ENCODE peak calls at places on chromosomes 7 and 10, in six cellular contexts. I, T, E, G, L and M are unnamed samples.

GRCh38 chr10:6204341-6205191 is 1.8 kb downstream of the PFKFB3 start:
- DNase-seq in T (peak; percentile 45), G (peak; percentile 62), E (peak; percentile 50), I (peak; percentile 94), L (no peak), M (peak; percentile 66)

GRCh38 chr7:101567231-101567630 is 61.9 kb downstream of the MYL10 start:
- DNase-seq in E (no peak), I (no peak), G (no peak), L (no peak), T (no peak), M (no peak)

GRCh38 chr10:93872776-93873175 is 21.0 kb upstream of the SLC35G1 start:
- DNase-seq in G (no peak), L (no peak), E (no peak), T (no peak), I (no peak), M (no peak)

GRCh38 chr10:133219782-133220181 is 10.2 kb upstream of the UTF1 start:
- DNase-seq in T (no peak), I (no peak), E (no peak), G (no peak), L (no peak), M (no peak)

GRCh38 chr10:19331164-19331563 is 282.6 kb downstream of the MALRD1 start:
- DNase-seq in L (no peak), T (no peak), I (no peak), G (no peak), E (no peak), M (no peak)

GRCh38 chr7:84263106-84263505 is 68.5 kb upstream of the SEMA3A start:
- DNase-seq in E (no peak), T (no peak), I (no peak), L (no peak), G (peak; percentile 66), M (peak; percentile 71)

GRCh38 chr10:43816351-43817321 is 168.0 kb upstream of the ZNF32 start:
- DNase-seq in G (peak; percentile 92), I (peak; percentile 93), T (peak; percentile 51), E (peak; percentile 60), L (no peak), M (peak; percentile 53)

GRCh38 chr10:8279598-8279997 is 225.1 kb downstream of the GATA3 start:
- DNase-seq in L (no peak), G (peak; percentile 84), T (no peak), E (no peak), I (peak; percentile 20), M (peak; percentile 89)

GRCh38 chr7:125828153-125828690 is 898.6 kb upstream of the POT1 start:
- DNase-seq in E (no peak), L (no peak), G (peak; percentile 26), T (no peak), I (no peak), M (peak; percentile 41)

GRCh38 chr10:25564351-25564750 is 369.7 kb upstream of the MYO3A start:
- DNase-seq in E (no peak), I (no peak), G (peak; percentile 39), L (no peak), T (no peak), M (no peak)

GRCh38 chr7:128381161-128381821 is 19.8 kb upstream of the PRRT4 start:
- DNase-seq in I (peak; percentile 49), G (no peak), E (peak; percentile 87), T (peak; percentile 41), L (peak; percentile 33), M (no peak)

GRCh38 chr10:115861864-115862263 is 411.1 kb downstream of the GFRA1 start:
- DNase-seq in T (no peak), E (no peak), G (peak; percentile 52), L (no peak), I (peak; percentile 81), M (peak; percentile 65)

GRCh38 chr7:2886391-2886790 is 42.3 kb upstream of the GNA12 start:
- DNase-seq in T (no peak), I (no peak), L (no peak), G (no peak), E (no peak), M (no peak)

GRCh38 chr7:56033671-56034432 is 17.4 kb downstream of the PSPH start:
- DNase-seq in I (peak; percentile 80), L (peak; percentile 37), E (peak; percentile 94), G (peak; percentile 56), T (peak; percentile 85), M (peak; percentile 67)

GRCh38 chr7:157963526-157963925 is 624.1 kb downstream of the PTPRN2 start:
- DNase-seq in L (no peak), I (no peak), E (no peak), G (no peak), T (no peak), M (no peak)

GRCh38 chr7:134865001-134865845 is 85.8 kb downstream of the CALD1 start:
- DNase-seq in I (peak; percentile 52), T (no peak), E (no peak), G (peak; percentile 64), L (no peak), M (peak; percentile 64)

GRCh38 chr7:149450821-149451220 is 10.0 kb downstream of the ZNF777 start:
- DNase-seq in I (no peak), G (no peak), L (no peak), T (no peak), E (no peak), M (no peak)

GRCh38 chr10:69242844-69243212 is 22.7 kb downstream of the HKDC1 start:
- DNase-seq in L (no peak), I (no peak), E (no peak), G (peak; percentile 12), T (no peak), M (no peak)

GRCh38 chr10:43200538-43201390 is 62.5 kb downstream of the CSGALNACT2 start:
- DNase-seq in G (no peak), E (no peak), L (no peak), I (no peak), T (no peak), M (no peak)

GRCh38 chr7:91288208-91288824 is 24.1 kb downstream of the FZD1 start:
- DNase-seq in G (no peak), E (peak; percentile 89), I (peak; percentile 32), L (peak; percentile 27), T (peak; percentile 35), M (no peak)

GRCh38 chr10:96448021-96448457 is 65.7 kb downstream of the TLL2 start:
- DNase-seq in L (no peak), G (no peak), E (no peak), I (no peak), T (no peak), M (no peak)

GRCh38 chr10:36129051-36129450 is 487.0 kb upstream of the FZD8 start:
- DNase-seq in T (no peak), G (no peak), E (no peak), L (no peak), I (no peak), M (no peak)

GRCh38 chr10:76491216-76491615 is 1059.8 kb downstream of the LRMDA start:
- DNase-seq in E (no peak), G (peak; percentile 82), T (no peak), L (no peak), I (no peak), M (peak; percentile 38)

GRCh38 chr10:102660891-102661613 is 16.8 kb downstream of the TRIM8 start:
- DNase-seq in G (peak; percentile 31), E (peak; percentile 63), L (no peak), I (peak; percentile 68), T (peak; percentile 94), M (peak; percentile 62)

GRCh38 chr7:76349313-76349885 is 9.4 kb downstream of the YWHAG start:
- DNase-seq in I (no peak), G (no peak), E (no peak), T (no peak), L (no peak), M (no peak)
- H4K20me1 ChIP-seq in I (peaks cover 47% of the 10 kb centered on the region), G (peaks cover 99% of the 10 kb centered on the region), E (peaks cover 69% of the 10 kb centered on the region), T (peaks cover 38% of the 10 kb centered on the region), L (peaks cover 25% of the 10 kb centered on the region), M (peaks cover 5% of the 10 kb centered on the region)

GRCh38 chr7:5657901-5658300 is 123.6 kb downstream of the RNF216 start:
- DNase-seq in L (no peak), E (no peak), T (no peak), I (peak; percentile 91), G (peak; percentile 50), M (no peak)
- H3K4me2 ChIP-seq in L (no peak overlapping the region), E (no peak overlapping the region), T (no peak overlapping the region), I (no peak overlapping the region), G (no peak overlapping the region), M (no peak overlapping the region)

DNA sequence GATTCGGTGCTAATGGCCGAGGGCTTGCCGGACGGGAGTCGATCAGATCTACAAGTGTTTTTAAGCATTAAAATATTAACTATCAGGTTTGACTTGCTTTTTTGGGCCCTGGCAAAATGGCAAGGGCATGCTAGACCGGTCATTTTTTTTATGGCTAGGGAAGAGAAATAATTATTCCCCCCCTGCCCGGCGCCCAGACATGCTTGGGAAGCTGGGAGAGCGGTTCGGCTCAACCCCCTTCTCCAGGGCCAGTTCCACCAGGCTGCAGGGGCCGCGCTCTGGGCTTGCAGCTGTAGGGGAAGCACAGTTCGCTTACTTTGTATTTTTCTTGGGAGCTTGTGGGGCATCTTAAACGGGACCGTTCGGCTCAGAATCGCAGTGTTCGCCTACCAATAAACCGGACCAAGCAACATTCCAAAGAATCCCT is 3.0 kb downstream of the TCF7L2 start:
- DNase-seq in T (no peak), G (peak; percentile 26), L (no peak), I (peak; percentile 60), E (no peak), M (peak; percentile 48)
- H3K4me3 ChIP-seq in T (no peak overlapping the region), G (peak overlapping the region; percentile 90), L (peak overlapping the region; percentile 73), I (peak overlapping the region; percentile 88), E (no peak overlapping the region), M (peak overlapping the region; percentile 96)

GRCh38 chr7:130875901-130876300 is 141.9 kb upstream of the KLF14 start:
- DNase-seq in T (no peak), I (peak; percentile 32), E (no peak), G (no peak), L (no peak), M (no peak)

GRCh38 chr7:130875265-130875741 is 141.3 kb upstream of the KLF14 start:
- DNase-seq in I (peak; percentile 58), E (peak; percentile 80), L (no peak), T (peak; percentile 45), G (no peak), M (peak; percentile 53)

GRCh38 chr7:130877676-130878305 is 143.8 kb upstream of the KLF14 start:
- DNase-seq in E (no peak), G (no peak), T (no peak), I (peak; percentile 20), L (no peak), M (no peak)

GRCh38 chr7:130878785-130879184 is 144.8 kb upstream of the KLF14 start:
- DNase-seq in I (no peak), G (peak; percentile 61), E (no peak), L (no peak), T (no peak), M (no peak)

GRCh38 chr7:130877236-130877635 is 143.2 kb upstream of the KLF14 start:
- DNase-seq in G (no peak), I (no peak), L (no peak), T (no peak), E (no peak), M (no peak)
- H4K20me1 ChIP-seq in G (peaks cover 91% of the 10 kb centered on the region), I (no peaks in the 10 kb centered on the region), L (no peaks in the 10 kb centered on the region), T (no peaks in the 10 kb centered on the region), E (no peaks in the 10 kb centered on the region), M (peaks cover 2% of the 10 kb centered on the region)